ENCODE peak calls at places on chromosomes 4 and X, in ten cellular contexts. One of them, this sample, is unnamed.

GRCh38 chr4:79331126-79331876 is 5.4 kb upstream of the NAA11 start:
- DNase-seq in left lung: no peak
- DNase-seq in esophagus squamous epithelium: no peak
- DNase-seq in AG09309: no peak
- DNase-seq in GM04503: no peak
- DNase-seq in mesothelial cell of epicardium: no peak
- DNase-seq in GM12865: peak; percentile 7
- DNase-seq in transverse colon: no peak
- DNase-seq in H54: no peak
- DNase-seq in Right ventricle myocardium inferior: no peak
- DNase-seq in this sample: no peak

GRCh38 chr4:59818656-59819055 is 1381.5 kb upstream of the ADGRL3 start:
- DNase-seq in left lung: peak; percentile 21
- DNase-seq in esophagus squamous epithelium: no peak
- DNase-seq in mesothelial cell of epicardium: no peak
- DNase-seq in H54: no peak
- DNase-seq in transverse colon: no peak
- DNase-seq in GM04503: no peak
- DNase-seq in AG09309: no peak
- DNase-seq in GM12865: peak; percentile 17
- DNase-seq in Right ventricle myocardium inferior: no peak
- DNase-seq in this sample: no peak

GRCh38 chrX:74297766-74298165 is 6.2 kb upstream of the ZCCHC13 start:
- DNase-seq in AG09309: no peak
- DNase-seq in esophagus squamous epithelium: no peak
- DNase-seq in Right ventricle myocardium inferior: no peak
- DNase-seq in mesothelial cell of epicardium: no peak
- DNase-seq in GM12865: peak; percentile 37
- DNase-seq in GM04503: no peak
- DNase-seq in left lung: no peak
- DNase-seq in transverse colon: no peak
- DNase-seq in H54: no peak
- DNase-seq in this sample: no peak

GRCh38 chrX:84155938-84156337 is 32.1 kb downstream of the RPS6KA6 start:
- DNase-seq in Right ventricle myocardium inferior: no peak
- DNase-seq in H54: no peak
- DNase-seq in left lung: no peak
- DNase-seq in GM12865: no peak
- DNase-seq in AG09309: no peak
- DNase-seq in esophagus squamous epithelium: no peak
- DNase-seq in mesothelial cell of epicardium: no peak
- DNase-seq in transverse colon: no peak
- DNase-seq in GM04503: no peak
- DNase-seq in this sample: no peak

GRCh38 chr4:26325191-26325590 is 4.4 kb downstream of the RBPJ start:
- DNase-seq in transverse colon: no peak
- DNase-seq in AG09309: no peak
- DNase-seq in GM12865: peak; percentile 68
- DNase-seq in GM04503: no peak
- DNase-seq in esophagus squamous epithelium: no peak
- DNase-seq in Right ventricle myocardium inferior: no peak
- DNase-seq in mesothelial cell of epicardium: no peak
- DNase-seq in left lung: no peak
- DNase-seq in H54: no peak
- DNase-seq in this sample: no peak

GRCh38 chr4:67459164-67459563 is 86.1 kb downstream of the CENPC start:
- DNase-seq in GM12865: no peak
- DNase-seq in esophagus squamous epithelium: no peak
- DNase-seq in mesothelial cell of epicardium: no peak
- DNase-seq in AG09309: no peak
- DNase-seq in left lung: no peak
- DNase-seq in transverse colon: no peak
- DNase-seq in GM04503: no peak
- DNase-seq in Right ventricle myocardium inferior: no peak
- DNase-seq in H54: no peak
- DNase-seq in this sample: no peak

GRCh38 chr4:5143306-5143861 is 92.1 kb downstream of the STK32B start:
- DNase-seq in left lung: no peak
- DNase-seq in GM12865: no peak
- DNase-seq in AG09309: no peak
- DNase-seq in transverse colon: no peak
- DNase-seq in Right ventricle myocardium inferior: no peak
- DNase-seq in mesothelial cell of epicardium: no peak
- DNase-seq in esophagus squamous epithelium: no peak
- DNase-seq in GM04503: no peak
- DNase-seq in H54: no peak
- DNase-seq in this sample: no peak

GRCh38 chrX:79325263-79325958 is 41.7 kb downstream of the ITM2A start:
- DNase-seq in mesothelial cell of epicardium: no peak
- DNase-seq in AG09309: no peak
- DNase-seq in transverse colon: no peak
- DNase-seq in left lung: no peak
- DNase-seq in H54: no peak
- DNase-seq in GM12865: peak; percentile 24
- DNase-seq in esophagus squamous epithelium: no peak
- DNase-seq in Right ventricle myocardium inferior: no peak
- DNase-seq in GM04503: no peak
- DNase-seq in this sample: no peak

GRCh38 chrX:40003071-40003981 is 94.4 kb downstream of the BCOR start:
- DNase-seq in AG09309: no peak
- DNase-seq in GM04503: no peak
- DNase-seq in GM12865: no peak
- DNase-seq in left lung: no peak
- DNase-seq in esophagus squamous epithelium: no peak
- DNase-seq in H54: no peak
- DNase-seq in transverse colon: no peak
- DNase-seq in mesothelial cell of epicardium: no peak
- DNase-seq in Right ventricle myocardium inferior: no peak
- DNase-seq in this sample: no peak

GRCh38 chr4:17437396-17437795 is 74.5 kb downstream of the QDPR start:
- DNase-seq in GM12865: no peak
- DNase-seq in AG09309: no peak
- DNase-seq in mesothelial cell of epicardium: no peak
- DNase-seq in GM04503: no peak
- DNase-seq in H54: no peak
- DNase-seq in transverse colon: no peak
- DNase-seq in Right ventricle myocardium inferior: no peak
- DNase-seq in left lung: no peak
- DNase-seq in esophagus squamous epithelium: no peak
- DNase-seq in this sample: no peak

GRCh38 chrX:136199365-136199764 is 51.8 kb downstream of the MAP7D3 start:
- DNase-seq in mesothelial cell of epicardium: no peak
- DNase-seq in H54: no peak
- DNase-seq in transverse colon: no peak
- DNase-seq in left lung: no peak
- DNase-seq in GM04503: no peak
- DNase-seq in esophagus squamous epithelium: no peak
- DNase-seq in Right ventricle myocardium inferior: no peak
- DNase-seq in GM12865: no peak
- DNase-seq in AG09309: no peak
- DNase-seq in this sample: no peak

GRCh38 chr4:118888666-118889312 is at the start of gene SYNPO2:
- DNase-seq in GM12865: peak; percentile 71
- DNase-seq in H54: peak; percentile 28
- DNase-seq in Right ventricle myocardium inferior: peak; percentile 90
- DNase-seq in AG09309: peak; percentile 31
- DNase-seq in GM04503: no peak
- DNase-seq in mesothelial cell of epicardium: peak; percentile 60
- DNase-seq in left lung: peak; percentile 87
- DNase-seq in esophagus squamous epithelium: no peak
- DNase-seq in transverse colon: peak; percentile 72
- DNase-seq in this sample: no peak

GRCh38 chr4:16942491-16942890 is 44.0 kb upstream of the LDB2 start:
- DNase-seq in left lung: no peak
- DNase-seq in Right ventricle myocardium inferior: no peak
- DNase-seq in mesothelial cell of epicardium: no peak
- DNase-seq in H54: no peak
- DNase-seq in AG09309: no peak
- DNase-seq in esophagus squamous epithelium: no peak
- DNase-seq in GM04503: no peak
- DNase-seq in transverse colon: no peak
- DNase-seq in GM12865: peak; percentile 57
- DNase-seq in this sample: no peak